ENCODE peak calls at places on chromosomes 1 and 21, in six cellular contexts. X, M, F, B, K and U are unnamed samples.

GRCh38 chr1:165696625-165697100 is 1.7 kb downstream of the ALDH9A1 start:
- DNase-seq in X (no peak), M (peak), K (peak), F (no peak), B (no peak), U (peak)

GRCh38 chr1:231020816-231021215 is 19.2 kb downstream of the FAM89A start:
- DNase-seq in B (no peak), K (no peak), X (no peak), M (peak), F (no peak), U (peak)

GRCh38 chr1:233230011-233230410 is 65.5 kb downstream of the PCNX2 start:
- DNase-seq in B (no peak), X (no peak), F (no peak), K (peak), M (peak), U (no peak)

GRCh38 chr21:45299864-45300785 is 12.4 kb upstream of the POFUT2 start:
- DNase-seq in B (peak), K (no peak), M (peak), X (no peak), F (no peak), U (peak)

GRCh38 chr1:19861034-19861433 is 21.2 kb upstream of the OTUD3 start:
- DNase-seq in B (no peak), F (no peak), K (peak), X (peak), M (peak), U (no peak)

GRCh38 chr1:188365874-188366273 is 1537.1 kb downstream of the PLA2G4A start:
- DNase-seq in B (no peak), F (no peak), M (peak), X (no peak), K (no peak), U (peak)

GRCh38 chr1:40901886-40902633 is 39.9 kb upstream of the CITED4 start:
- DNase-seq in K (peak), F (no peak), B (peak), M (peak), X (no peak), U (peak)

GRCh38 chr1:28437924-28438699 is 67.7 kb upstream of the RCC1 start:
- DNase-seq in X (peak), F (peak), K (peak), B (peak), M (peak), U (peak)

GRCh38 chr1:94612081-94612480 is 70.5 kb upstream of the F3 start:
- DNase-seq in F (no peak), K (no peak), B (no peak), X (no peak), M (no peak), U (no peak)

GRCh38 chr1:214076341-214077035 is 88.7 kb downstream of the PROX1 start:
- DNase-seq in B (no peak), X (no peak), M (no peak), K (no peak), F (no peak), U (no peak)

GRCh38 chr1:197692965-197693364 is 82.3 kb downstream of the DENND1B start:
- DNase-seq in X (no peak), K (no peak), B (no peak), F (no peak), M (peak), U (peak)

GRCh38 chr1:152035406-152036315 is 1.1 kb downstream of the S100A11 start:
- DNase-seq in K (no peak), F (no peak), M (no peak), B (no peak), X (peak), U (peak)

GRCh38 chr1:243718893-243719292 is 131.2 kb downstream of the AKT3 start:
- DNase-seq in F (no peak), X (no peak), B (no peak), K (peak), M (peak), U (peak)

GRCh38 chr1:94723899-94724298 is 96.3 kb upstream of the SLC44A3 start:
- DNase-seq in M (peak), K (no peak), B (no peak), X (no peak), F (no peak), U (peak)

GRCh38 chr1:185936641-185937040 is 202.4 kb downstream of the HMCN1 start:
- DNase-seq in K (no peak), B (no peak), F (no peak), X (no peak), M (no peak), U (no peak)

GRCh38 chr1:18069903-18070302 is 37.7 kb upstream of the IGSF21 start:
- DNase-seq in X (no peak), K (no peak), F (no peak), B (no peak), M (no peak), U (no peak)

GRCh38 chr1:39115271-39116110 is 89.0 kb upstream of the MACF1 start:
- DNase-seq in X (no peak), M (peak), F (no peak), K (peak), B (no peak), U (peak)

GRCh38 chr1:20476260-20477038 is 9.6 kb downstream of the CAMK2N1 start:
- DNase-seq in K (no peak), X (peak), B (peak), M (no peak), F (peak), U (peak)

GRCh38 chr1:61338899-61339298 is 256.5 kb downstream of the NFIA start:
- DNase-seq in K (no peak), X (no peak), F (no peak), M (no peak), B (no peak), U (no peak)
- H3K4me3 ChIP-seq in K (no peak), X (no peak), F (no peak), M (no peak), B (peak), U (no peak)

GRCh38 chr1:89260575-89261275 is 11.9 kb downstream of the GBP5 start:
- DNase-seq in X (no peak), B (no peak), K (no peak), F (no peak), M (no peak), U (peak)
- H3K4me3 ChIP-seq in X (no peak), B (peak), K (no peak), F (no peak), M (no peak), U (no peak)

GRCh38 chr1:229523052-229523451 is 14.9 kb upstream of the NUP133 start:
- DNase-seq in M (peak), B (no peak), F (no peak), K (no peak), X (no peak), U (no peak)
- H3K4me3 ChIP-seq in M (no peak), B (no peak), F (no peak), K (no peak), X (no peak), U (no peak)

GRCh38 chr1:202123336-202123813 is 658 bp downstream of the GPR37L1 start:
- DNase-seq in M (no peak), K (no peak), B (no peak), F (no peak), X (no peak), U (no peak)
- H3K4me3 ChIP-seq in M (no peak), K (no peak), B (no peak), F (no peak), X (no peak), U (no peak)

DNA sequence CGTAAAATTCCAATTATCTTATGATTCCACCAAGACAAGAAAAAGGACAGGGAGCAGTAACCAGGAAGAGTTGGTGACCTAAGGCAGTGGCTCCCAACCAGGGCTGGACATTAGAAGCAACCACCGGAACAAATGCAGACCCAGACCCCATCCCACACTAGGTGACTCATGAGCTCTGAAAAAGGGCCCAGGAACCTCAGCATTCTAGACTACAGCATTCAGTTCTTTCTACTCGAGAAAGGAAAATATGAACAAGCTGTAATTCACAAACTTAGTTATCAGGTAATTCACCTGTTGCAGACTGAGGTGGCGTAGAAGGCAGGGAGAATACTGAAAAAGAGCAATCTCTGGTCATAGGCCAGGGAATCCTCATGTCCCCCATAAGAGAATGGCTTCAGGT is 138.4 kb upstream of the KRTAP19-8 start:
- DNase-seq in X (no peak), K (no peak), M (no peak), F (no peak), B (no peak), U (no peak)
- H3K4me3 ChIP-seq in X (no peak), K (no peak), M (no peak), F (no peak), B (no peak), U (no peak)

GRCh38 chr1:224185208-224185607 is 2.2 kb downstream of the DEGS1 start:
- DNase-seq in F (no peak), B (no peak), K (no peak), M (no peak), X (no peak), U (no peak)
- H3K4me3 ChIP-seq in F (peak), B (peak), K (no peak), M (no peak), X (no peak), U (no peak)

GRCh38 chr1:75908717-75909152 is 23.5 kb downstream of the ASB17 start:
- DNase-seq in F (peak), K (peak), B (no peak), M (peak), X (no peak), U (peak)
- H3K4me3 ChIP-seq in F (no peak), K (no peak), B (no peak), M (no peak), X (no peak), U (no peak)

GRCh38 chr1:109393602-109394233 is 4.0 kb downstream of the SORT1 start:
- DNase-seq in K (no peak), F (no peak), B (no peak), M (no peak), X (no peak), U (no peak)
- H3K4me3 ChIP-seq in K (no peak), F (no peak), B (peak), M (no peak), X (peak), U (no peak)

DNA sequence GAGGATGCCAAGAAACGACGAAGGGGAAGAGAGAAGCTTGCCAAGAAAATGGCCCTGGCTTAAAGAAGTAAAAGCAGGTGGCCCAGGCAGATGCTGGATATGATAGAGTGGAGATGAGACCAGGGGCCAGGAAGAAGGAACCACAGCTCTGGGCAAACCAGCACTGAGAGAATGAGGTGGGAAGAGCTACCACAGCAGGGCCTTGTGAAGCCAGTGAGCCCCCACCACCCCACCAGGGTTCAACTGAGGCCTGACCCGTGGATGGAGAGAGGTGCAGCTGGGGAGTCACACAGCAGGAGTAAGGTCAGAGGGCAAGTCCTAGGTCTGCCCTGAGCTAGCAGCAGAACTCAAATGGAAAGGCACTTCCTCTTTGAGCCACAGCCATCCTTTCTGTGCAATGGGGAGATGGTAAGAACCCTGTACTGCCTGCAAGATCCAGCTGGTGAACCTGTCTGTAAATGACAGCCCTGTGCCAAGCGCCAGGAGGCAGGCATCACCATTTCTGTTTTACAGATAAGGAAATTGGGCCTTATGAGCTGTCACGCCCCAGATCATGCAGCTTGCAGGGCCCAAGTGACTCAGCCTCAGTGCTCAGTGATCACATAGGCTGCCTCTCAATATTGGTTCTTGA is 8.5 kb downstream of the SH3BGRL3 start:
- DNase-seq in K (no peak), M (peak), X (peak), F (no peak), B (no peak), U (no peak)
- H3K4me3 ChIP-seq in K (no peak), M (no peak), X (no peak), F (no peak), B (no peak), U (no peak)